ENCODE peak calls at places on chromosome 17, in eight cellular contexts. B, E, C, K, V, Z, X and G are unnamed samples. For H3K36me3 and H3K4me1, the result is how much of the 10 kb centered on the place peaks cover.

GRCh38 chr17:82962163-82962720 is 117.2 kb upstream of the METRNL start:
- DNase-seq in E (peak), X (no peak), C (no peak), K (peak), B (no peak), Z (peak), V (no peak), G (no peak)

GRCh38 chr17:81032641-81033422 is 2.1 kb upstream of the BAIAP2 start:
- DNase-seq in C (no peak), E (no peak), V (peak), Z (no peak), K (peak), B (no peak), X (no peak), G (no peak)

GRCh38 chr17:80050706-80051105 is 14.3 kb downstream of the CCDC40 start:
- DNase-seq in B (no peak), V (no peak), K (peak), Z (no peak), C (no peak), E (no peak), X (no peak), G (no peak)

GRCh38 chr17:75065562-75066151 is 18.6 kb downstream of the KCTD2 start:
- DNase-seq in Z (no peak), V (no peak), E (no peak), X (no peak), C (no peak), K (no peak), B (no peak), G (no peak)

GRCh38 chr17:79812969-79813825 is 16.3 kb upstream of the CBX8 start:
- DNase-seq in E (no peak), V (no peak), K (no peak), B (no peak), C (no peak), X (no peak), Z (no peak), G (no peak)

GRCh38 chr17:67211742-67212141 is 33.3 kb downstream of the HELZ start:
- DNase-seq in E (no peak), B (no peak), X (no peak), V (no peak), Z (no peak), C (no peak), K (no peak), G (no peak)

GRCh38 chr17:15026088-15026487 is 239.0 kb downstream of the PMP22 start:
- DNase-seq in K (no peak), E (no peak), V (no peak), X (no peak), B (no peak), Z (no peak), C (no peak), G (no peak)

GRCh38 chr17:66627985-66628384 is 206.9 kb upstream of the CACNG5 start:
- DNase-seq in C (no peak), V (no peak), K (no peak), X (no peak), E (no peak), B (no peak), Z (no peak), G (no peak)

GRCh38 chr17:40103082-40103741 is 2.8 kb upstream of the NR1D1 start:
- DNase-seq in Z (no peak), C (no peak), E (no peak), X (no peak), K (peak), B (no peak), V (peak), G (no peak)

GRCh38 chr17:2157081-2157480 is 102.2 kb downstream of the HIC1 start:
- DNase-seq in E (peak), X (no peak), B (no peak), C (no peak), K (no peak), Z (peak), V (peak), G (no peak)

GRCh38 chr17:57518587-57519118 is 226.4 kb downstream of the CCDC182 start:
- DNase-seq in X (peak), E (no peak), K (no peak), B (no peak), Z (no peak), C (no peak), V (peak), G (no peak)

GRCh38 chr17:9912146-9913099 is 7.4 kb upstream of the RCVRN start:
- DNase-seq in K (no peak), E (no peak), Z (no peak), B (no peak), V (no peak), C (no peak), X (no peak), G (no peak)

GRCh38 chr17:35189291-35189690 is 4.9 kb downstream of the SLC35G3 start:
- DNase-seq in C (no peak), Z (no peak), X (no peak), B (no peak), K (no peak), E (peak), V (no peak), G (no peak)

GRCh38 chr17:73342057-73342522 is 30.3 kb upstream of the CDC42EP4 start:
- DNase-seq in B (peak), C (peak), E (peak), V (peak), Z (peak), K (peak), X (peak), G (no peak)

GRCh38 chr17:385195-385835 is 32.7 kb upstream of the RPH3AL start:
- DNase-seq in Z (peak), V (peak), X (peak), E (no peak), K (peak), B (peak), C (no peak), G (no peak)

GRCh38 chr17:61475726-61476125 is 23.5 kb downstream of the TBX4 start:
- DNase-seq in K (no peak), C (no peak), X (no peak), Z (peak), V (peak), B (no peak), E (no peak), G (no peak)

GRCh38 chr17:80704894-80705293 is 160.3 kb downstream of the RPTOR start:
- DNase-seq in C (no peak), E (no peak), V (no peak), K (no peak), X (no peak), B (no peak), Z (no peak), G (no peak)

GRCh38 chr17:7883781-7884386 is 4.7 kb upstream of the CHD3 start:
- DNase-seq in K (no peak), C (no peak), B (no peak), X (no peak), Z (no peak), V (no peak), E (peak), G (no peak)

GRCh38 chr17:51499906-51500305 is 239.6 kb downstream of the UTP18 start:
- DNase-seq in X (no peak), B (no peak), K (no peak), C (no peak), V (no peak), Z (no peak), E (no peak), G (no peak)

GRCh38 chr17:34131386-34131785 is 123.7 kb upstream of the CCL2 start:
- DNase-seq in E (no peak), B (no peak), X (no peak), Z (no peak), K (no peak), C (no peak), V (peak), G (no peak)

GRCh38 chr17:9240659-9241370 is 219.5 kb downstream of the NTN1 start:
- DNase-seq in E (peak), V (peak), C (peak), Z (peak), B (peak), K (peak), X (peak), G (no peak)

GRCh38 chr17:46766493-46767491 is 51.7 kb downstream of the WNT3 start:
- DNase-seq in B (no peak), X (no peak), E (no peak), C (no peak), K (no peak), Z (no peak), V (no peak), G (no peak)

GRCh38 chr17:19508327-19508867 is 25.3 kb upstream of the SLC47A1 start:
- DNase-seq in C (no peak), K (peak), V (peak), B (no peak), E (no peak), Z (peak), X (peak), G (peak)

GRCh38 chr17:32927724-32928526 is at the start of gene TMEM98:
- DNase-seq in E (no peak), B (no peak), Z (no peak), X (peak), K (peak), V (no peak), C (no peak), G (no peak)

GRCh38 chr17:33229499-33229898 is 63.6 kb downstream of the ASIC2 start:
- DNase-seq in Z (no peak), E (no peak), V (no peak), C (no peak), K (no peak), B (no peak), X (no peak), G (no peak)

GRCh38 chr17:39813631-39814030 is 50.5 kb downstream of the IKZF3 start:
- DNase-seq in E (no peak), X (no peak), C (no peak), K (no peak), V (no peak), B (no peak), Z (no peak), G (no peak)

GRCh38 chr17:30244853-30245385 is 9.4 kb upstream of the SLC6A4 start:
- DNase-seq in C (no peak), Z (no peak), E (peak), X (no peak), B (no peak), K (no peak), V (no peak), G (no peak)

GRCh38 chr17:57924677-57925076 is 30.5 kb downstream of the CUEDC1 start:
- DNase-seq in Z (no peak), E (no peak), B (no peak), K (no peak), C (no peak), X (no peak), V (peak), G (no peak)

GRCh38 chr17:82443465-82444283 is 6.9 kb downstream of the CYBC1 start:
- DNase-seq in Z (no peak), K (peak), V (no peak), C (no peak), E (no peak), B (no peak), X (no peak), G (no peak)

DNA sequence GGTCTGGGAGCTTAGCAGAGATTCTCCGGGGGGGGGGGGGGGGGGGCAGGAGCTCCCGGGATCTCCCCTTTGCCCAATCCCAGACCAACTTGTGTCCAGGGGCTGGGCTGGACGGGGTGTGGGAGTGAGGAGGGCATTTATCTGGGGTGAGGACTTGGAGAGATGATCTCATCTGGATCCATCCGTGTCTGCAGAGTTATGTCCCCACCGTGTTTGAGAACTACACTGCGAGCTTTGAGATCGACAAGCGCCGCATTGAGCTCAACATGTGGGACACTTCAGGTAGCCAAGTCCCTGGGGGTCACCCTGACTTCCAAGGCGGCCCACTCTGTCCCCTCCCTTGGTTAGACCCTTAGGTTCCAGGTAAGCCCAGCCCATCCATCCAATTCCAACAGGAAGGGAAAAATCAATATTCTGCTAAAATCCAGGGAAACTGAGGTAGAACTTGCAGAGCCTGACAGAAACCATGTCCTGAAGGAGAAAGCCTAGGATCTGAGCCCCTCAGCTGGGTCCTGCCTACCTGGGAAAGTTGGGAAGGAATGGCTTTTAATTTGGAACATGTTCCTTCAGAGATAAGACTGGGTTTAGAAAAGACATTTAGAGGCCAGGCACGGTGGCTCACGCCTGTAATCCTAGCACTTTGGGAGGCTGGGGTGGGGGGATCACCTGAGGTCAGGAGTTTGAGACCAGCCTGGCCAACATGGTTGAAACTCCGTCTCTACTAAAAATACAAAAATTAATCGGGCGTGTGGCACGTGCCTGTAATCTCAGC is 921 bp downstream of the RND2 start:
- DNase-seq in B (no peak), X (no peak), V (no peak), C (no peak), Z (no peak), E (no peak), K (no peak), G (no peak)
- H3K4me3 ChIP-seq in B (no peak), X (no peak), V (no peak), C (peak), Z (no peak), E (no peak), K (no peak), G (peak)

GRCh38 chr17:78428025-78428575 is 49.7 kb downstream of the PGS1 start:
- DNase-seq in X (no peak), V (no peak), E (no peak), Z (no peak), K (no peak), B (no peak), C (no peak), G (no peak)
- H3K36me3 ChIP-seq in X (under half), V (half or more), E (under half), Z (under half), K (under half), B (half or more), C (under half), G (under half)

GRCh38 chr17:28527859-28528258 is 21.7 kb downstream of the FOXN1 start:
- DNase-seq in V (no peak), E (no peak), Z (no peak), X (no peak), K (peak), B (no peak), C (no peak), G (no peak)

GRCh38 chr17:28527181-28527681 is 21.1 kb downstream of the FOXN1 start:
- DNase-seq in X (no peak), Z (no peak), V (no peak), B (no peak), C (no peak), K (peak), E (no peak), G (no peak)

GRCh38 chr17:28530250-28530649 is 22.2 kb downstream of the UNC119 start:
- DNase-seq in B (no peak), C (no peak), V (no peak), X (no peak), E (no peak), K (peak), Z (no peak), G (no peak)

GRCh38 chr17:28529012-28529400 is 22.9 kb downstream of the FOXN1 start:
- DNase-seq in K (peak), E (no peak), Z (no peak), C (no peak), V (no peak), X (no peak), B (no peak), G (no peak)

GRCh38 chr17:28528329-28529011 is 22.3 kb downstream of the FOXN1 start:
- DNase-seq in V (no peak), B (no peak), Z (no peak), C (no peak), X (no peak), E (no peak), K (peak), G (no peak)
- H3K4me1 ChIP-seq in V (under half), B (under half), Z (under half), C (under half), X (under half), E (under half), K (under half), G (under half)

DNA sequence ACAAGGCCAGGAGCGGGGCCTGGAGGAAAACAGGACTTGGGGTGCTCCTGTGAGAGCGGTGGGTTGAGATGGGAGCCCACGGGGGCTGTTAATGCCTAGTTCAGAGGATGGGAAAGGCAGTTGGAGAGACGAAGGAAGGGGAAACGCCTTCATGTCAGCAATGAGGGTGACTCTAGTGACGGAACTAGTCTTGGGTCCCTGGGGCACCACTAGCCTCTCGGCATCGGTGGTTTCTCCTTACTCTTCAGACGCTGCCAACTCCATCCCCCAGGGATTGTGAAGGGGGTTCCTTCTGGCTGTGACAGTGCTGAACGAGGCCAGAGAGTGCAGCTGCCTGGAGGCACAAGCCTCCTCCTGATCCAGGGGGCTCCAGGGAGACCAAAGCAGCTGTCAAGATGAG is 693 bp upstream of the CAMTA2 start:
- DNase-seq in E (no peak), Z (no peak), X (no peak), B (no peak), C (no peak), V (peak), K (no peak), G (no peak)
- H3K4me3 ChIP-seq in E (peak), Z (peak), X (peak), B (peak), C (peak), V (peak), K (peak), G (no peak)

GRCh38 chr17:68277807-68278206 is 13.1 kb downstream of the SLC16A6 start:
- DNase-seq in Z (no peak), E (no peak), B (no peak), K (no peak), V (no peak), X (peak), C (no peak), G (no peak)
- H3K36me3 ChIP-seq in Z (under half), E (under half), B (under half), K (under half), V (under half), X (under half), C (under half), G (under half)

GRCh38 chr17:28885363-28885762 is 12.2 kb downstream of the FLOT2 start:
- DNase-seq in C (no peak), V (no peak), K (no peak), Z (no peak), B (no peak), X (no peak), E (no peak), G (no peak)
- H3K4me1 ChIP-seq in C (under half), V (under half), K (under half), Z (under half), B (under half), X (under half), E (under half), G (under half)

GRCh38 chr17:5237541-5238016 is 2.9 kb upstream of the SCIMP start:
- DNase-seq in E (peak), B (peak), Z (no peak), K (no peak), C (peak), X (peak), V (peak), G (peak)

GRCh38 chr17:5238333-5238732 is 3.7 kb upstream of the SCIMP start:
- DNase-seq in Z (no peak), B (no peak), C (no peak), X (no peak), V (no peak), K (no peak), E (no peak), G (no peak)

GRCh38 chr17:5236871-5237540 is 2.3 kb upstream of the SCIMP start:
- DNase-seq in Z (no peak), X (no peak), E (no peak), K (no peak), C (no peak), B (no peak), V (no peak), G (no peak)

DNA sequence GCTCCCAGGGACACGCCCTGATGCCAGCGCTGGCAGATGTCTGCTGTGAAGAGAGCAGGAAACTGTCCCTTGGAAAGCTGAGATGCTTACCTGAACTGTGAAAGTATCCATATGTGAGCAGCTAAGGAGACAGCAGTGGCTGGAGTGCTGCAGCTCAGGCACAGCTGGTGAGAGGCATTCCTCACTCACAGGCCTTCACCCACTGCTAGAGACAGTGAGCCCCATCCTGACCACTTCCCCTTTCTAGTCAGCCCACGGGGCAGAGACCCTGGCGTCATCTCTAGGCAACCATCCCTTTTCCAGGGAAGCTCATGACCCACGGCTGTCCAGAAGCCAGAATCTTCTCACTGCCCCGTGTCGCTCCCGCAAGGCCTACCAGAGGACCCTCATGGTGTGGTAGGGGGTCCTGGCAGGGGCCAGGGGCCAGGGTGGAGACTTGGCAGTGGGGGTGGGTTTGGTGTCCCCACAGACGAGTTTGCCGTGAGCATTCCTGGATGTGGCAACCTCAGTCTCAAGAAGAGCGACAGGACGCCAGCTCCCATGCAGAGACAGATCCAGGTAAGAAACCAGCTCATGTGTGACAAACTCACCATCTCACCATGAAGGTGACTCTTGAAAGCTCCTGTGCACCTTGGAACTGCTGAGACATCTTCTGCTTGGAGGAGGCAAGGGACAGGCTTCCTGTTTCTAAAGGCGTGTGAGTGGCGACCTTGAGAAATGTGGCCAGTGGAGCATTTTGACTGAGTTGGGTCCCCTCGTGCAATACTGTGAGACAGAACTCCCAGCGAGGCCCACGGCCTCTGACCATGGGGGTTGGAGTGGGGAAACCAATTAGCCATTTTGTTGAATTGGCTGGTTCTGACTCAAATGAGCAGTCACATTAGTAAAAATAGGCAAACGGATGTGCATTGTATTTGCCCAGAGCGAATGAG is at the start of gene SCIMP:
- DNase-seq in V (peak), E (no peak), C (no peak), K (peak), X (no peak), Z (peak), B (peak), G (no peak)
- H3K4me3 ChIP-seq in V (no peak), E (no peak), C (no peak), K (no peak), X (no peak), Z (no peak), B (peak), G (no peak)

GRCh38 chr17:4199818-4200402 is 56.9 kb downstream of the CYB5D2 start:
- DNase-seq in X (peak), E (no peak), Z (no peak), B (no peak), K (no peak), C (no peak), V (no peak), G (peak)
- H3K36me3 ChIP-seq in X (under half), E (under half), Z (half or more), B (under half), K (under half), C (under half), V (under half), G (under half)